ENCODE peak calls at places on chromosomes 13 and 19, in four cellular contexts. T is K562, Q is H1, R is GM12892. J is an unnamed sample.

GRCh38 chr19:18072335-18072734 is 14.4 kb downstream of the IL12RB1 start:
- DNase-seq in T (no peak), Q (no peak), R (no peak), J (no peak)

GRCh38 chr19:8081569-8082550 is 29.3 kb downstream of the CCL25 start:
- DNase-seq in T (no peak), Q (no peak), R (no peak), J (no peak)

GRCh38 chr19:31666126-31666525 is 316.9 kb upstream of the TSHZ3 start:
- DNase-seq in T (no peak), Q (no peak), R (no peak), J (no peak)

GRCh38 chr19:32800757-32801156 is 68.8 kb downstream of the SLC7A9 start:
- DNase-seq in T (no peak), Q (peak), R (no peak), J (no peak)

GRCh38 chr19:7988307-7988706 is 17.1 kb downstream of the ELAVL1 start:
- DNase-seq in T (no peak), Q (no peak), R (no peak), J (no peak)

GRCh38 chr19:32823747-32824102 is 45.8 kb downstream of the SLC7A9 start:
- DNase-seq in T (no peak), Q (no peak), R (no peak), J (no peak)

GRCh38 chr19:2624537-2625091 is 77.9 kb downstream of the GNG7 start:
- DNase-seq in T (no peak), Q (peak), R (no peak), J (no peak)

GRCh38 chr13:75385708-75386083 is 96.3 kb downstream of the TBC1D4 start:
- DNase-seq in T (no peak), Q (no peak), R (no peak), J (no peak)

GRCh38 chr13:46075811-46076210 is 23.3 kb upstream of the ZC3H13 start:
- DNase-seq in T (no peak), Q (no peak), R (no peak), J (no peak)

GRCh38 chr19:24099829-24100228 is 12.8 kb downstream of the ZNF254 start:
- DNase-seq in T (no peak), Q (no peak), R (no peak), J (no peak)

GRCh38 chr13:28922341-28922740 is 102.2 kb downstream of the MTUS2 start:
- DNase-seq in T (no peak), Q (no peak), R (no peak), J (no peak)

GRCh38 chr19:49971991-49972401 is 11.0 kb upstream of the SIGLEC11 start:
- DNase-seq in T (no peak), Q (no peak), R (no peak), J (no peak)

GRCh38 chr13:99991806-99992242 is 10.2 kb downstream of the ZIC2 start:
- DNase-seq in T (no peak), Q (peak), R (no peak), J (no peak)

GRCh38 chr19:34998777-34999497 is 1.2 kb upstream of the GRAMD1A start:
- DNase-seq in T (peak), Q (peak), R (no peak), J (no peak)

GRCh38 chr19:42657551-42657950 is 62.8 kb upstream of the CEACAM8 start:
- DNase-seq in T (no peak), Q (no peak), R (no peak), J (no peak)

DNA sequence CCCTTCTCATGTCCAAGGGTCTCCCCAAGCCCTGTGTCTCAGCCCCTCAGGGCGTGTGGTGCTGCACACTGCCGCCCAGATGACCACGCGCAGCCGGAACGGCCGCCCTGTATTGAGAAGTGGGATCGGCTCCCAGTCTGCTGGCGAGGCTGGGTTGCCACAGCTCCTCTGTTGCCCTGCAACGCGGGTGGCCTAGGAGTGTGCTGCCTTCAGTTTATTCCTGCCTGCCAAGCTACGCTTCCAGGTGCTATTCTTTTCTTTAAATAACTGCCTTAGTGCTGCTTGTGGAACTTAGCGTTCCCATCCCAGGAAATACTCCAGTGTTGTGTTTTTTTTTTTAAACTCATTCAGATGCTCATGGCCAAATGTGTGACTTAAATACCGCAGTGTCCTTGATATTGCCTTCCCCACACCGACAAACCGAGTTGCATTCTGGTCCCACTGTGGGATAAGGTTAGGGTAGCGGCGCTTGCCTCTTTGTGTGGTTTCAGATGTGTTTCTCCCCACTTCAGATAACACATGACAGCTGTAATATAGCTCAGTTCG is 16.6 kb downstream of the ACTN4 start:
- DNase-seq in T (no peak), Q (no peak), R (no peak), J (no peak)
- TF ChIP-seq TAF1 in T (no peak), Q (no peak), R (no peak), J (no peak)

GRCh38 chr13:63497601-63498000 is 2082.0 kb upstream of the PCDH20 start:
- DNase-seq in T (no peak), Q (no peak), R (no peak), J (no peak)
- TF ChIP-seq TAF1 in T (no peak), Q (no peak), R (no peak), J (no peak)

GRCh38 chr19:13764101-13764807 is at the start of gene MRI1:
- DNase-seq in T (peak), Q (peak), R (peak), J (peak)

GRCh38 chr19:13764821-13765394 is 586 bp downstream of the MRI1 start:
- DNase-seq in T (peak), Q (peak), R (no peak), J (no peak)

GRCh38 chr19:13763300-13763699 is 1.0 kb upstream of the MRI1 start:
- DNase-seq in T (no peak), Q (no peak), R (no peak), J (no peak)

GRCh38 chr19:13766095-13766481 is 1.8 kb downstream of the MRI1 start:
- DNase-seq in T (no peak), Q (no peak), R (no peak), J (no peak)

GRCh38 chr19:13765395-13766094 is 1.2 kb downstream of the MRI1 start:
- DNase-seq in T (no peak), Q (peak), R (no peak), J (no peak)
- TF ChIP-seq TAF1 in T (no peak), Q (no peak), R (no peak), J (no peak)

GRCh38 chr19:51572415-51572814 is 1.3 kb downstream of the ZNF175 start:
- DNase-seq in T (no peak), Q (no peak), R (no peak), J (no peak)

GRCh38 chr19:51570962-51571575 is at the start of gene ZNF175:
- DNase-seq in T (peak), Q (peak), R (peak), J (no peak)

GRCh38 chr19:51573331-51573730 is 2.2 kb downstream of the ZNF175 start:
- DNase-seq in T (no peak), Q (no peak), R (no peak), J (no peak)

GRCh38 chr19:51571599-51571998 is 516 bp downstream of the ZNF175 start:
- DNase-seq in T (no peak), Q (no peak), R (no peak), J (no peak)

DNA sequence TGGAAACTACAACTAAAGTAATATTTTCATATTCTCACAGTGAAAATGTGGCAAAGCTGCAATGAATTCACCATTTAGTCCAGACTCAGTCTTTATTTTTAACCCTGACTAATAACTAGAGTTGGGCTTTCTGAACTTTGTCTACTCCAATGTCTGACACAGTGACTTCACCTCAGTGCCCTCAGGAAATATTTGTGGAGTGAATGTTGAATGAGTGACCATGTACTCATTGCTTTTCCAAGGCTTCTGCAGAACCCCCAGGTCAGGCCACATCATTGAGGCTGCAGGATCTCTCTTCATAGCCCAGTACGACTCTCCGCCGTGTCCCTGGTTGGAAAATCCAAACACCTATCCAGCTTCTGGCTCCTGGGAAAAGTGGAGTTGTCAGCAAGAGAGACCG is 1.8 kb downstream of the ZNF175 start:
- DNase-seq in T (no peak), Q (no peak), R (no peak), J (no peak)
- TF ChIP-seq TAF1 in T (no peak), Q (no peak), R (no peak), J (no peak)

GRCh38 chr19:19120308-19121156 is 17.7 kb downstream of the TMEM161A start:
- DNase-seq in T (peak), Q (peak), R (no peak), J (no peak)

GRCh38 chr19:19126102-19126501 is 12.2 kb downstream of the TMEM161A start:
- DNase-seq in T (no peak), Q (no peak), R (no peak), J (no peak)

GRCh38 chr19:19121371-19121770 is 16.9 kb downstream of the TMEM161A start:
- DNase-seq in T (no peak), Q (no peak), R (no peak), J (no peak)

GRCh38 chr19:19123386-19123785 is 14.9 kb downstream of the TMEM161A start:
- DNase-seq in T (no peak), Q (no peak), R (no peak), J (no peak)

DNA sequence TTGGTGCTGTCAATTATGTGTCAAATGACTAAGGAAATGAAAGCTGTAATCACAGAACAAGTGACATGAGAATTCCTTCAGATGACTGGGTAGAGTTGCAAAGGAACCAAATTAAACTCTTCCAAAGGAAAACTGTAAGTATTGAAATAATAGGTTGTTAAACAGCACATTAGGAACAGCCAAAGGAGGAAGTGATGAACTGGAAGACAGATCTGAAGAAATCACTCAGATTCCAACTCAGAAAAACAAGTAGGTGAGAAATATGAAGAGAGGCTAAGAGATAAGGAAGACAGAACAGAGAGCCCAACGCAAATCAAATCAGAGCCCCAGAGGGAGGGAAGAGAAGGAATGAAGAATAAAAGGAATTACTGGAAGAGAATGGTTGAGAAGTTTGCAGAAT is 15.4 kb downstream of the TMEM161A start:
- DNase-seq in T (no peak), Q (no peak), R (no peak), J (no peak)
- TF ChIP-seq TAF1 in T (no peak), Q (no peak), R (no peak), J (no peak)

DNA sequence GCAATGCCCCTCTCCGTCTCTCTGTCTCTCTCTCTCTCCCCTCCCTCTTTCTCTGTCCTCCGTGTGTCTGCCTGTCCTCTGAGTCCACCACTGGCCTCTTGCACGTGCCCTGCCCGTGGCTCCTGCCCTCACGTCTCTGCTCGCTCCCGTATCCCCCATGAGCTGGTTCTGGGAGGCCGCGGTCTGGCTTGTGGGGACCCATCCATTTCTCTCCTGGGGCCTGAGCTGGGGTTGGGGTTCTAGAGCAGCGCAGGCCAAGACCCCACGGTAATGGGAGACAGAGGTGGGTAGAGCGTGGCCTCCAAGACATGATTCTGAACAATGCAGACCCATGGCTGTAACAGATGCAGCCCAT is 19.0 kb downstream of the C2CD4C start:
- DNase-seq in T (no peak), Q (no peak), R (no peak), J (no peak)
- TF ChIP-seq TAF1 in T (no peak), Q (no peak), R (no peak), J (no peak)

GRCh38 chr13:42064966-42065365 is 16.5 kb downstream of the DGKH start:
- DNase-seq in T (no peak), Q (no peak), R (no peak), J (no peak)

GRCh38 chr13:42065414-42065813 is 17.0 kb downstream of the DGKH start:
- DNase-seq in T (no peak), Q (no peak), R (no peak), J (no peak)

GRCh38 chr13:42063105-42063504 is 14.7 kb downstream of the DGKH start:
- DNase-seq in T (no peak), Q (no peak), R (no peak), J (no peak)

GRCh38 chr13:42066542-42066941 is 18.1 kb downstream of the DGKH start:
- DNase-seq in T (no peak), Q (no peak), R (no peak), J (no peak)

GRCh38 chr13:42064259-42064658 is 15.8 kb downstream of the DGKH start:
- DNase-seq in T (no peak), Q (no peak), R (no peak), J (no peak)
- TF ChIP-seq TAF1 in T (no peak), Q (no peak), R (no peak), J (no peak)